ENCODE peak calls at places on chromosomes 1 and 21, in six cellular contexts. B, C, R, J, Y and M are unnamed samples.
A peak's percentile ranks its signal among the peaks of the same experiment; 100 is the strongest.

GRCh38 chr1:239987103-239987745 is 104.5 kb upstream of the FMN2 start:
- DNase-seq in B (peak; percentile 31), C (no peak), R (no peak), J (no peak), Y (peak; percentile 50), M (no peak)

GRCh38 chr1:17874231-17874630 is 119.1 kb downstream of the ACTL8 start:
- DNase-seq in B (no peak), C (no peak), R (no peak), J (no peak), Y (peak; percentile 95), M (peak; percentile 63)

GRCh38 chr1:155278689-155279160 is 1.5 kb downstream of the HCN3 start:
- DNase-seq in B (peak; percentile 27), C (no peak), R (no peak), J (no peak), Y (peak; percentile 39), M (no peak)

GRCh38 chr1:154520333-154520732 is 18.1 kb upstream of the SHE start:
- DNase-seq in B (no peak), C (no peak), R (no peak), J (no peak), Y (no peak), M (no peak)

GRCh38 chr1:42940851-42941639 is 17.6 kb downstream of the SLC2A1 start:
- DNase-seq in B (no peak), C (no peak), R (no peak), J (no peak), Y (peak; percentile 93), M (peak; percentile 83)

GRCh38 chr1:216560527-216560926 is 137.3 kb upstream of the USH2A start:
- DNase-seq in B (no peak), C (no peak), R (no peak), J (no peak), Y (no peak), M (no peak)

GRCh38 chr1:25447547-25447946 is 16.9 kb downstream of the MACO1 start:
- DNase-seq in B (no peak), C (no peak), R (no peak), J (no peak), Y (no peak), M (no peak)

GRCh38 chr21:45562965-45563364 is 20.7 kb upstream of the SLC19A1 start:
- DNase-seq in B (no peak), C (no peak), R (no peak), J (no peak), Y (no peak), M (no peak)

GRCh38 chr1:36231191-36231590 is 6.9 kb downstream of the THRAP3 start:
- DNase-seq in B (no peak), C (no peak), R (no peak), J (no peak), Y (no peak), M (no peak)

GRCh38 chr1:183023601-183024351 is 556 bp downstream of the LAMC1 start:
- DNase-seq in B (peak; percentile 28), C (peak; percentile 81), R (no peak), J (peak; percentile 12), Y (peak; percentile 60), M (peak; percentile 75)

GRCh38 chr1:96845464-96845863 is 123.9 kb downstream of the PTBP2 start:
- DNase-seq in B (no peak), C (no peak), R (no peak), J (no peak), Y (no peak), M (peak; percentile 30)

GRCh38 chr1:212167098-212167497 is 118.1 kb upstream of the PPP2R5A start:
- DNase-seq in B (no peak), C (no peak), R (no peak), J (no peak), Y (peak; percentile 45), M (no peak)

GRCh38 chr21:28445081-28445830 is 547.4 kb downstream of the LTN1 start:
- DNase-seq in B (no peak), C (no peak), R (no peak), J (no peak), Y (peak; percentile 88), M (no peak)

GRCh38 chr1:35449334-35450008 is 107.7 kb downstream of the KIAA0319L start:
- DNase-seq in B (peak; percentile 19), C (no peak), R (no peak), J (no peak), Y (peak; percentile 98), M (no peak)

GRCh38 chr1:91804546-91805023 is 81.4 kb downstream of the TGFBR3 start:
- DNase-seq in B (no peak), C (no peak), R (peak; percentile 80), J (no peak), Y (peak; percentile 32), M (no peak)

GRCh38 chr1:26991310-26992116 is 2.0 kb upstream of the TRNP1 start:
- DNase-seq in B (no peak), C (no peak), R (no peak), J (no peak), Y (peak; percentile 65), M (peak; percentile 51)

GRCh38 chr1:28287315-28287714 is 28.0 kb downstream of the SESN2 start:
- DNase-seq in B (no peak), C (no peak), R (no peak), J (no peak), Y (no peak), M (no peak)

GRCh38 chr1:156476501-156477298 is 23.9 kb downstream of the MEF2D start:
- DNase-seq in B (no peak), C (no peak), R (no peak), J (no peak), Y (peak; percentile 21), M (peak; percentile 32)

GRCh38 chr1:91781371-91781825 is 104.6 kb downstream of the TGFBR3 start:
- DNase-seq in B (peak; percentile 15), C (no peak), R (no peak), J (no peak), Y (peak; percentile 94), M (peak; percentile 43)